ENCODE peak calls at places on chromosomes 5 and 9, in six cellular contexts. F is adipocyte; R is HCEC 1CT; S is T-helper 1 cell; X is colonic mucosa; T is CD8-positive, alpha-beta memory T cell. O is an unnamed sample.

GRCh38 chr9:127783111-127783621 is 2.7 kb upstream of the CDK9 start:
- DNase-seq in F (no peak), R (no peak), S (peak; percentile 93), X (peak; percentile 58), T (peak; percentile 88), O (peak; percentile 66)

GRCh38 chr5:123075521-123076163 is 13.4 kb upstream of the PRDM6 start:
- DNase-seq in F (no peak), R (no peak), S (no peak), X (no peak), T (no peak), O (no peak)

GRCh38 chr9:89410709-89411111 is 87.2 kb downstream of the SEMA4D start:
- DNase-seq in F (no peak), R (peak; percentile 3), S (peak; percentile 80), X (no peak), T (no peak), O (no peak)

GRCh38 chr5:10276691-10277090 is 26.6 kb downstream of the CCT5 start:
- DNase-seq in F (no peak), R (no peak), S (no peak), X (no peak), T (no peak), O (no peak)

GRCh38 chr9:134644715-134645606 is 3.4 kb downstream of the COL5A1 start:
- DNase-seq in F (peak; percentile 99), R (peak; percentile 94), S (no peak), X (peak; percentile 63), T (no peak), O (no peak)

GRCh38 chr5:133265720-133266575 is 214.1 kb downstream of the HSPA4 start:
- DNase-seq in F (no peak), R (no peak), S (no peak), X (no peak), T (no peak), O (no peak)

GRCh38 chr9:93461810-93462209 is 8.4 kb upstream of the FAM120AOS start:
- DNase-seq in F (peak; percentile 24), R (no peak), S (no peak), X (no peak), T (no peak), O (no peak)

GRCh38 chr9:110033869-110034268 is 174.1 kb downstream of the C9orf152 start:
- DNase-seq in F (peak; percentile 48), R (peak; percentile 31), S (no peak), X (no peak), T (no peak), O (no peak)

GRCh38 chr5:21152611-21153010 is 1164.6 kb upstream of the CDH18 start:
- DNase-seq in F (peak; percentile 65), R (peak; percentile 99), S (no peak), X (no peak), T (no peak), O (no peak)

GRCh38 chr9:95605087-95605486 is 88.3 kb upstream of the PTCH1 start:
- DNase-seq in F (no peak), R (no peak), S (no peak), X (no peak), T (no peak), O (no peak)

GRCh38 chr5:5886812-5887486 is 464.5 kb downstream of the ICE1 start:
- DNase-seq in F (no peak), R (no peak), S (peak; percentile 35), X (peak; percentile 25), T (no peak), O (peak; percentile 57)

GRCh38 chr5:89452081-89452480 is 569.1 kb upstream of the MEF2C start:
- DNase-seq in F (no peak), R (no peak), S (no peak), X (no peak), T (no peak), O (no peak)

GRCh38 chr5:178419651-178420050 is 170.5 kb downstream of the COL23A1 start:
- DNase-seq in F (no peak), R (no peak), S (no peak), X (no peak), T (no peak), O (no peak)

GRCh38 chr9:111805841-111806241 is 11.1 kb upstream of the SHOC1 start:
- DNase-seq in F (peak; percentile 48), R (peak; percentile 89), S (peak; percentile 5), X (no peak), T (no peak), O (no peak)

GRCh38 chr5:14580037-14581034 is 1.3 kb upstream of the OTULINL start:
- DNase-seq in F (peak; percentile 82), R (no peak), S (no peak), X (peak; percentile 68), T (no peak), O (no peak)

GRCh38 chr9:124259273-124260078 is 1.7 kb downstream of the NEK6 start:
- DNase-seq in F (peak; percentile 93), R (peak; percentile 88), S (no peak), X (peak; percentile 92), T (no peak), O (peak; percentile 84)

GRCh38 chr9:76617510-76618194 is 146.6 kb upstream of the PCA3 start:
- DNase-seq in F (no peak), R (no peak), S (no peak), X (peak; percentile 37), T (no peak), O (no peak)

GRCh38 chr9:137198748-137199276 is 1.7 kb downstream of the TPRN start:
- DNase-seq in F (no peak), R (no peak), S (no peak), X (peak; percentile 61), T (no peak), O (no peak)

GRCh38 chr5:42880621-42881020 is 68.9 kb upstream of the SELENOP start:
- DNase-seq in F (peak; percentile 73), R (no peak), S (no peak), X (no peak), T (no peak), O (no peak)

O was measured in left lobe of liver.